ENCODE peak calls at places on chromosomes 1 and 21, in ten cellular contexts. One of them, this sample, is unnamed.
A peak's percentile ranks its signal among the peaks of the same experiment; 100 is the strongest.

GRCh38 chr1:200258447-200259375 is 151.1 kb downstream of the ZNF281 start:
- DNase-seq in Right ventricle myocardium inferior: no peak
- DNase-seq in SJSA1: no peak
- DNase-seq in H4: no peak
- DNase-seq in K562: peak; percentile 27
- DNase-seq in iris pigment epithelial cell: peak; percentile 41
- DNase-seq in T-cell: no peak
- DNase-seq in activated CD4-positive, CD25-positive, alpha-beta regulatory T cell treated with anti-CD3 and anti-CD28 coated beads, Interleukin-2, amount 50 U/mL, for 16 hours: no peak
- DNase-seq in ELF-1: no peak
- DNase-seq in COLO829: peak; percentile 50
- DNase-seq in this sample: peak; percentile 66

GRCh38 chr1:88791192-88791591 is 100.2 kb downstream of the GTF2B start:
- DNase-seq in K562: no peak
- DNase-seq in Right ventricle myocardium inferior: no peak
- DNase-seq in SJSA1: no peak
- DNase-seq in COLO829: no peak
- DNase-seq in iris pigment epithelial cell: peak; percentile 60
- DNase-seq in H4: no peak
- DNase-seq in ELF-1: no peak
- DNase-seq in activated CD4-positive, CD25-positive, alpha-beta regulatory T cell treated with anti-CD3 and anti-CD28 coated beads, Interleukin-2, amount 50 U/mL, for 16 hours: no peak
- DNase-seq in T-cell: no peak
- DNase-seq in this sample: no peak

GRCh38 chr1:216705686-216706085 is 17.5 kb downstream of the ESRRG start:
- DNase-seq in COLO829: no peak
- DNase-seq in ELF-1: no peak
- DNase-seq in Right ventricle myocardium inferior: no peak
- DNase-seq in H4: no peak
- DNase-seq in activated CD4-positive, CD25-positive, alpha-beta regulatory T cell treated with anti-CD3 and anti-CD28 coated beads, Interleukin-2, amount 50 U/mL, for 16 hours: no peak
- DNase-seq in K562: no peak
- DNase-seq in iris pigment epithelial cell: no peak
- DNase-seq in T-cell: no peak
- DNase-seq in SJSA1: no peak
- DNase-seq in this sample: no peak

GRCh38 chr1:2840036-2840809 is 38.7 kb upstream of the TTC34 start:
- DNase-seq in iris pigment epithelial cell: no peak
- DNase-seq in activated CD4-positive, CD25-positive, alpha-beta regulatory T cell treated with anti-CD3 and anti-CD28 coated beads, Interleukin-2, amount 50 U/mL, for 16 hours: peak; percentile 21
- DNase-seq in K562: peak; percentile 41
- DNase-seq in Right ventricle myocardium inferior: peak; percentile 14
- DNase-seq in ELF-1: peak; percentile 42
- DNase-seq in COLO829: no peak
- DNase-seq in H4: no peak
- DNase-seq in T-cell: peak; percentile 58
- DNase-seq in SJSA1: no peak
- DNase-seq in this sample: peak; percentile 4

GRCh38 chr21:27648560-27648959 is 681.7 kb upstream of the ADAMTS5 start:
- DNase-seq in activated CD4-positive, CD25-positive, alpha-beta regulatory T cell treated with anti-CD3 and anti-CD28 coated beads, Interleukin-2, amount 50 U/mL, for 16 hours: no peak
- DNase-seq in ELF-1: no peak
- DNase-seq in SJSA1: peak; percentile 50
- DNase-seq in T-cell: no peak
- DNase-seq in K562: no peak
- DNase-seq in Right ventricle myocardium inferior: no peak
- DNase-seq in H4: peak; percentile 59
- DNase-seq in iris pigment epithelial cell: peak; percentile 94
- DNase-seq in COLO829: no peak
- DNase-seq in this sample: no peak

GRCh38 chr1:184362876-184363275 is 24.0 kb upstream of the C1orf21 start:
- DNase-seq in SJSA1: no peak
- DNase-seq in Right ventricle myocardium inferior: no peak
- DNase-seq in H4: no peak
- DNase-seq in activated CD4-positive, CD25-positive, alpha-beta regulatory T cell treated with anti-CD3 and anti-CD28 coated beads, Interleukin-2, amount 50 U/mL, for 16 hours: no peak
- DNase-seq in K562: no peak
- DNase-seq in COLO829: no peak
- DNase-seq in iris pigment epithelial cell: peak; percentile 86
- DNase-seq in T-cell: no peak
- DNase-seq in ELF-1: no peak
- DNase-seq in this sample: no peak

GRCh38 chr1:33147997-33148314 is 33.9 kb downstream of the TRIM62 start:
- DNase-seq in ELF-1: no peak
- DNase-seq in COLO829: peak; percentile 35
- DNase-seq in T-cell: no peak
- DNase-seq in Right ventricle myocardium inferior: no peak
- DNase-seq in SJSA1: no peak
- DNase-seq in K562: peak; percentile 61
- DNase-seq in H4: no peak
- DNase-seq in activated CD4-positive, CD25-positive, alpha-beta regulatory T cell treated with anti-CD3 and anti-CD28 coated beads, Interleukin-2, amount 50 U/mL, for 16 hours: no peak
- DNase-seq in iris pigment epithelial cell: peak; percentile 54
- DNase-seq in this sample: peak; percentile 54

GRCh38 chr1:198258491-198258890 is 101.7 kb downstream of the NEK7 start:
- DNase-seq in Right ventricle myocardium inferior: no peak
- DNase-seq in COLO829: no peak
- DNase-seq in K562: no peak
- DNase-seq in H4: no peak
- DNase-seq in activated CD4-positive, CD25-positive, alpha-beta regulatory T cell treated with anti-CD3 and anti-CD28 coated beads, Interleukin-2, amount 50 U/mL, for 16 hours: no peak
- DNase-seq in SJSA1: no peak
- DNase-seq in iris pigment epithelial cell: peak; percentile 87
- DNase-seq in T-cell: no peak
- DNase-seq in ELF-1: no peak
- DNase-seq in this sample: no peak

GRCh38 chr1:31931241-31932225 is 6.6 kb downstream of the PTP4A2 start:
- DNase-seq in K562: peak; percentile 41
- DNase-seq in SJSA1: no peak
- DNase-seq in H4: peak; percentile 38
- DNase-seq in activated CD4-positive, CD25-positive, alpha-beta regulatory T cell treated with anti-CD3 and anti-CD28 coated beads, Interleukin-2, amount 50 U/mL, for 16 hours: no peak
- DNase-seq in iris pigment epithelial cell: peak; percentile 74
- DNase-seq in ELF-1: no peak
- DNase-seq in Right ventricle myocardium inferior: no peak
- DNase-seq in T-cell: no peak
- DNase-seq in COLO829: no peak
- DNase-seq in this sample: peak; percentile 33

GRCh38 chr1:110677526-110677925 is 2.8 kb upstream of the KCNA3 start:
- DNase-seq in SJSA1: no peak
- DNase-seq in Right ventricle myocardium inferior: no peak
- DNase-seq in ELF-1: no peak
- DNase-seq in COLO829: no peak
- DNase-seq in H4: peak; percentile 44
- DNase-seq in K562: no peak
- DNase-seq in iris pigment epithelial cell: no peak
- DNase-seq in T-cell: no peak
- DNase-seq in activated CD4-positive, CD25-positive, alpha-beta regulatory T cell treated with anti-CD3 and anti-CD28 coated beads, Interleukin-2, amount 50 U/mL, for 16 hours: no peak
- DNase-seq in this sample: no peak

GRCh38 chr1:21818661-21819060 is 6.6 kb downstream of the LDLRAD2 start:
- DNase-seq in K562: peak; percentile 99
- DNase-seq in T-cell: no peak
- DNase-seq in iris pigment epithelial cell: peak; percentile 20
- DNase-seq in SJSA1: no peak
- DNase-seq in Right ventricle myocardium inferior: no peak
- DNase-seq in ELF-1: peak; percentile 40
- DNase-seq in H4: no peak
- DNase-seq in COLO829: peak; percentile 87
- DNase-seq in activated CD4-positive, CD25-positive, alpha-beta regulatory T cell treated with anti-CD3 and anti-CD28 coated beads, Interleukin-2, amount 50 U/mL, for 16 hours: no peak
- DNase-seq in this sample: peak; percentile 41

GRCh38 chr1:45752441-45753052 is 2.1 kb upstream of the IPP start:
- DNase-seq in T-cell: no peak
- DNase-seq in Right ventricle myocardium inferior: no peak
- DNase-seq in K562: no peak
- DNase-seq in ELF-1: no peak
- DNase-seq in SJSA1: no peak
- DNase-seq in activated CD4-positive, CD25-positive, alpha-beta regulatory T cell treated with anti-CD3 and anti-CD28 coated beads, Interleukin-2, amount 50 U/mL, for 16 hours: no peak
- DNase-seq in COLO829: no peak
- DNase-seq in iris pigment epithelial cell: peak; percentile 68
- DNase-seq in H4: no peak
- DNase-seq in this sample: no peak

GRCh38 chr1:24060482-24060881 is 51.5 kb downstream of the MYOM3 start:
- DNase-seq in Right ventricle myocardium inferior: no peak
- DNase-seq in H4: no peak
- DNase-seq in T-cell: no peak
- DNase-seq in SJSA1: no peak
- DNase-seq in COLO829: no peak
- DNase-seq in activated CD4-positive, CD25-positive, alpha-beta regulatory T cell treated with anti-CD3 and anti-CD28 coated beads, Interleukin-2, amount 50 U/mL, for 16 hours: no peak
- DNase-seq in ELF-1: no peak
- DNase-seq in K562: no peak
- DNase-seq in iris pigment epithelial cell: no peak
- DNase-seq in this sample: no peak

GRCh38 chr1:9910080-9910424 is at the start of gene CTNNBIP1:
- DNase-seq in activated CD4-positive, CD25-positive, alpha-beta regulatory T cell treated with anti-CD3 and anti-CD28 coated beads, Interleukin-2, amount 50 U/mL, for 16 hours: no peak
- DNase-seq in H4: no peak
- DNase-seq in COLO829: no peak
- DNase-seq in ELF-1: no peak
- DNase-seq in T-cell: no peak
- DNase-seq in K562: no peak
- DNase-seq in iris pigment epithelial cell: no peak
- DNase-seq in Right ventricle myocardium inferior: no peak
- DNase-seq in SJSA1: no peak
- DNase-seq in this sample: no peak

GRCh38 chr21:27622636-27623035 is 655.7 kb upstream of the ADAMTS5 start:
- DNase-seq in T-cell: no peak
- DNase-seq in COLO829: no peak
- DNase-seq in iris pigment epithelial cell: no peak
- DNase-seq in ELF-1: no peak
- DNase-seq in activated CD4-positive, CD25-positive, alpha-beta regulatory T cell treated with anti-CD3 and anti-CD28 coated beads, Interleukin-2, amount 50 U/mL, for 16 hours: no peak
- DNase-seq in Right ventricle myocardium inferior: no peak
- DNase-seq in SJSA1: no peak
- DNase-seq in H4: no peak
- DNase-seq in K562: no peak
- DNase-seq in this sample: no peak

GRCh38 chr1:215523128-215523861 is 43.8 kb upstream of the KCTD3 start:
- DNase-seq in iris pigment epithelial cell: peak; percentile 39
- DNase-seq in COLO829: peak; percentile 28
- DNase-seq in activated CD4-positive, CD25-positive, alpha-beta regulatory T cell treated with anti-CD3 and anti-CD28 coated beads, Interleukin-2, amount 50 U/mL, for 16 hours: no peak
- DNase-seq in H4: no peak
- DNase-seq in T-cell: no peak
- DNase-seq in SJSA1: no peak
- DNase-seq in K562: no peak
- DNase-seq in ELF-1: no peak
- DNase-seq in Right ventricle myocardium inferior: no peak
- DNase-seq in this sample: peak; percentile 26

GRCh38 chr21:38042246-38042645 is 126.0 kb upstream of the KCNJ6 start:
- DNase-seq in K562: no peak
- DNase-seq in T-cell: no peak
- DNase-seq in COLO829: no peak
- DNase-seq in Right ventricle myocardium inferior: no peak
- DNase-seq in activated CD4-positive, CD25-positive, alpha-beta regulatory T cell treated with anti-CD3 and anti-CD28 coated beads, Interleukin-2, amount 50 U/mL, for 16 hours: no peak
- DNase-seq in SJSA1: no peak
- DNase-seq in ELF-1: no peak
- DNase-seq in iris pigment epithelial cell: no peak
- DNase-seq in H4: no peak
- DNase-seq in this sample: no peak

GRCh38 chr1:21184266-21184665 is 7.6 kb upstream of the EIF4G3 start:
- DNase-seq in iris pigment epithelial cell: no peak
- DNase-seq in H4: no peak
- DNase-seq in ELF-1: peak; percentile 39
- DNase-seq in COLO829: no peak
- DNase-seq in T-cell: no peak
- DNase-seq in Right ventricle myocardium inferior: no peak
- DNase-seq in SJSA1: no peak
- DNase-seq in activated CD4-positive, CD25-positive, alpha-beta regulatory T cell treated with anti-CD3 and anti-CD28 coated beads, Interleukin-2, amount 50 U/mL, for 16 hours: no peak
- DNase-seq in K562: no peak
- DNase-seq in this sample: no peak

GRCh38 chr1:232578681-232579195 is 51.2 kb downstream of the SIPA1L2 start:
- DNase-seq in iris pigment epithelial cell: no peak
- DNase-seq in activated CD4-positive, CD25-positive, alpha-beta regulatory T cell treated with anti-CD3 and anti-CD28 coated beads, Interleukin-2, amount 50 U/mL, for 16 hours: no peak
- DNase-seq in Right ventricle myocardium inferior: no peak
- DNase-seq in K562: no peak
- DNase-seq in H4: peak; percentile 73
- DNase-seq in COLO829: peak; percentile 38
- DNase-seq in SJSA1: no peak
- DNase-seq in ELF-1: peak; percentile 58
- DNase-seq in T-cell: no peak
- DNase-seq in this sample: peak; percentile 65

GRCh38 chr1:115643636-115644035 is 1.9 kb downstream of the VANGL1 start:
- DNase-seq in T-cell: no peak
- DNase-seq in activated CD4-positive, CD25-positive, alpha-beta regulatory T cell treated with anti-CD3 and anti-CD28 coated beads, Interleukin-2, amount 50 U/mL, for 16 hours: no peak
- DNase-seq in iris pigment epithelial cell: no peak
- DNase-seq in SJSA1: no peak
- DNase-seq in K562: peak; percentile 37
- DNase-seq in COLO829: no peak
- DNase-seq in Right ventricle myocardium inferior: no peak
- DNase-seq in H4: no peak
- DNase-seq in ELF-1: no peak
- DNase-seq in this sample: no peak

GRCh38 chr21:35226302-35226701 is 177.2 kb upstream of the RUNX1 start:
- DNase-seq in ELF-1: peak; percentile 56
- DNase-seq in K562: no peak
- DNase-seq in SJSA1: no peak
- DNase-seq in activated CD4-positive, CD25-positive, alpha-beta regulatory T cell treated with anti-CD3 and anti-CD28 coated beads, Interleukin-2, amount 50 U/mL, for 16 hours: no peak
- DNase-seq in Right ventricle myocardium inferior: no peak
- DNase-seq in T-cell: no peak
- DNase-seq in H4: peak; percentile 22
- DNase-seq in COLO829: no peak
- DNase-seq in iris pigment epithelial cell: peak; percentile 78
- DNase-seq in this sample: no peak

GRCh38 chr1:172761581-172762025 is 102.7 kb downstream of the FASLG start:
- DNase-seq in COLO829: peak; percentile 83
- DNase-seq in activated CD4-positive, CD25-positive, alpha-beta regulatory T cell treated with anti-CD3 and anti-CD28 coated beads, Interleukin-2, amount 50 U/mL, for 16 hours: no peak
- DNase-seq in SJSA1: no peak
- DNase-seq in iris pigment epithelial cell: peak; percentile 66
- DNase-seq in K562: no peak
- DNase-seq in ELF-1: no peak
- DNase-seq in T-cell: no peak
- DNase-seq in Right ventricle myocardium inferior: no peak
- DNase-seq in H4: no peak
- DNase-seq in this sample: no peak

GRCh38 chr1:229253170-229253974 is 17.5 kb upstream of the RAB4A start:
- DNase-seq in ELF-1: peak; percentile 83
- DNase-seq in iris pigment epithelial cell: peak; percentile 35
- DNase-seq in SJSA1: no peak
- DNase-seq in Right ventricle myocardium inferior: no peak
- DNase-seq in H4: peak; percentile 70
- DNase-seq in COLO829: no peak
- DNase-seq in K562: no peak
- DNase-seq in T-cell: no peak
- DNase-seq in activated CD4-positive, CD25-positive, alpha-beta regulatory T cell treated with anti-CD3 and anti-CD28 coated beads, Interleukin-2, amount 50 U/mL, for 16 hours: no peak
- DNase-seq in this sample: no peak

GRCh38 chr21:32597205-32597604 is 11.9 kb upstream of the TCP10L start:
- DNase-seq in COLO829: peak; percentile 71
- DNase-seq in H4: no peak
- DNase-seq in SJSA1: peak; percentile 76
- DNase-seq in Right ventricle myocardium inferior: no peak
- DNase-seq in ELF-1: no peak
- DNase-seq in activated CD4-positive, CD25-positive, alpha-beta regulatory T cell treated with anti-CD3 and anti-CD28 coated beads, Interleukin-2, amount 50 U/mL, for 16 hours: no peak
- DNase-seq in T-cell: no peak
- DNase-seq in iris pigment epithelial cell: peak; percentile 88
- DNase-seq in K562: no peak
- DNase-seq in this sample: peak; percentile 62

GRCh38 chr1:183734600-183735036 is 70.3 kb upstream of the RGL1 start:
- DNase-seq in SJSA1: no peak
- DNase-seq in COLO829: no peak
- DNase-seq in H4: no peak
- DNase-seq in ELF-1: peak; percentile 55
- DNase-seq in Right ventricle myocardium inferior: peak; percentile 64
- DNase-seq in iris pigment epithelial cell: peak; percentile 69
- DNase-seq in K562: no peak
- DNase-seq in activated CD4-positive, CD25-positive, alpha-beta regulatory T cell treated with anti-CD3 and anti-CD28 coated beads, Interleukin-2, amount 50 U/mL, for 16 hours: no peak
- DNase-seq in T-cell: no peak
- DNase-seq in this sample: no peak

GRCh38 chr1:70685300-70686286 is 274.5 kb downstream of the CTH start:
- DNase-seq in Right ventricle myocardium inferior: no peak
- DNase-seq in ELF-1: peak; percentile 78
- DNase-seq in activated CD4-positive, CD25-positive, alpha-beta regulatory T cell treated with anti-CD3 and anti-CD28 coated beads, Interleukin-2, amount 50 U/mL, for 16 hours: no peak
- DNase-seq in SJSA1: peak; percentile 53
- DNase-seq in K562: peak; percentile 73
- DNase-seq in T-cell: no peak
- DNase-seq in iris pigment epithelial cell: peak; percentile 66
- DNase-seq in COLO829: peak; percentile 55
- DNase-seq in H4: peak; percentile 78
- DNase-seq in this sample: peak; percentile 81

GRCh38 chr21:43352568-43353281 is 74.2 kb downstream of the SIK1 start:
- DNase-seq in K562: peak; percentile 91
- DNase-seq in SJSA1: no peak
- DNase-seq in Right ventricle myocardium inferior: no peak
- DNase-seq in COLO829: no peak
- DNase-seq in H4: no peak
- DNase-seq in ELF-1: no peak
- DNase-seq in T-cell: no peak
- DNase-seq in activated CD4-positive, CD25-positive, alpha-beta regulatory T cell treated with anti-CD3 and anti-CD28 coated beads, Interleukin-2, amount 50 U/mL, for 16 hours: no peak
- DNase-seq in iris pigment epithelial cell: peak; percentile 44
- DNase-seq in this sample: peak; percentile 43

GRCh38 chr1:215476541-215476940 is 90.6 kb upstream of the KCTD3 start:
- DNase-seq in iris pigment epithelial cell: peak; percentile 74
- DNase-seq in SJSA1: no peak
- DNase-seq in T-cell: no peak
- DNase-seq in ELF-1: no peak
- DNase-seq in H4: no peak
- DNase-seq in Right ventricle myocardium inferior: no peak
- DNase-seq in COLO829: no peak
- DNase-seq in activated CD4-positive, CD25-positive, alpha-beta regulatory T cell treated with anti-CD3 and anti-CD28 coated beads, Interleukin-2, amount 50 U/mL, for 16 hours: no peak
- DNase-seq in K562: no peak
- DNase-seq in this sample: no peak

This sample was measured in SK-MEL-5.